ENCODE peak calls at places on chromosomes 11 and 22, in five cellular contexts. P is SK-N-SH, C is HepG2, Q is K562, K is GM12878. L is an unnamed sample.

GRCh38 chr11:96125400-96125799 is 201.5 kb upstream of the MTMR2 start:
- DNase-seq in C (peak; percentile 33), Q (no peak), K (no peak), P (no peak), L (no peak)

GRCh38 chr11:15097411-15097810 is 17.3 kb upstream of the INSC start:
- DNase-seq in Q (no peak), C (no peak), P (no peak), K (no peak), L (no peak)

GRCh38 chr11:93908689-93909088 is 58.3 kb upstream of the VSTM5 start:
- DNase-seq in P (no peak), C (no peak), K (no peak), Q (no peak), L (no peak)

GRCh38 chr11:46073632-46074031 is 47.6 kb downstream of the PHF21A start:
- DNase-seq in C (no peak), K (no peak), P (no peak), Q (no peak), L (no peak)

GRCh38 chr11:128908391-128909246 is 17.5 kb downstream of the KCNJ5 start:
- DNase-seq in K (no peak), Q (no peak), C (no peak), P (peak; percentile 74), L (no peak)

GRCh38 chr11:2072551-2073261 is 66.5 kb downstream of the IGF2 start:
- DNase-seq in Q (no peak), P (no peak), K (no peak), C (no peak), L (peak; percentile 5)

GRCh38 chr22:31926969-31927368 is 17.4 kb upstream of the YWHAH start:
- DNase-seq in K (no peak), P (peak; percentile 81), C (no peak), Q (peak; percentile 81), L (peak; percentile 74)

GRCh38 chr11:102293873-102294601 is 23.2 kb upstream of the BIRC3 start:
- DNase-seq in Q (no peak), C (peak; percentile 54), K (no peak), P (no peak), L (peak; percentile 42)

GRCh38 chr11:134267966-134268365 is 8.2 kb upstream of the GLB1L3 start:
- DNase-seq in Q (no peak), P (no peak), C (no peak), K (no peak), L (no peak)

GRCh38 chr22:19556963-19557545 is 32.8 kb upstream of the CLDN5 start:
- DNase-seq in K (no peak), P (no peak), Q (no peak), C (no peak), L (no peak)

GRCh38 chr11:11243790-11244469 is 109.1 kb downstream of the CSNK2A3 start:
- DNase-seq in Q (peak; percentile 83), C (no peak), K (no peak), P (peak; percentile 41), L (peak; percentile 49)

GRCh38 chr11:73047773-73048371 is 94.2 kb downstream of the FCHSD2 start:
- DNase-seq in Q (no peak), C (no peak), P (no peak), K (peak; percentile 88), L (no peak)

GRCh38 chr22:20811171-20811570 is 37.3 kb downstream of the SERPIND1 start:
- DNase-seq in C (no peak), K (no peak), P (no peak), Q (no peak), L (no peak)

GRCh38 chr11:115665345-115665901 is 161.2 kb upstream of the CADM1 start:
- DNase-seq in Q (no peak), C (no peak), P (no peak), K (no peak), L (no peak)

GRCh38 chr11:30487200-30487898 is 98.8 kb downstream of the MPPED2 start:
- DNase-seq in Q (no peak), P (no peak), K (no peak), C (no peak), L (no peak)

GRCh38 chr11:7511405-7511804 is 2.4 kb upstream of the PPFIBP2 start:
- DNase-seq in C (peak; percentile 15), K (no peak), Q (no peak), P (no peak), L (no peak)

GRCh38 chr11:132142554-132142953 is 772.1 kb downstream of the NTM start:
- DNase-seq in P (no peak), Q (no peak), C (no peak), K (no peak), L (no peak)

GRCh38 chr11:1111545-1112212 is 37.0 kb downstream of the MUC2 start:
- DNase-seq in C (no peak), K (no peak), Q (no peak), P (no peak), L (no peak)

GRCh38 chr11:80466570-80466969 is 1025.7 kb upstream of the TENM4 start:
- DNase-seq in P (no peak), K (no peak), C (no peak), Q (no peak), L (no peak)

GRCh38 chr11:72406536-72407507 is 27.5 kb downstream of the CLPB start:
- DNase-seq in P (no peak), C (peak; percentile 43), Q (no peak), K (no peak), L (no peak)

GRCh38 chr11:64842366-64842759 is 2.1 kb downstream of the CDC42BPG start:
- DNase-seq in P (no peak), Q (no peak), C (no peak), K (no peak), L (no peak)

GRCh38 chr22:41364233-41364632 is 17.5 kb upstream of the TEF start:
- DNase-seq in C (no peak), Q (no peak), K (no peak), P (no peak), L (no peak)

GRCh38 chr11:124892131-124892530 is 5.5 kb downstream of the ROBO4 start:
- DNase-seq in C (no peak), P (peak; percentile 4), K (no peak), Q (no peak), L (no peak)

GRCh38 chr11:58734681-58735490 is 3.1 kb upstream of the GLYAT start:
- DNase-seq in P (no peak), C (no peak), Q (no peak), K (no peak), L (no peak)

GRCh38 chr22:19287889-19288288 is 3.6 kb downstream of the CLTCL1 start:
- DNase-seq in Q (no peak), C (no peak), K (no peak), P (no peak), L (no peak)

GRCh38 chr11:71948314-71949027 is 19.6 kb downstream of the RNF121 start:
- DNase-seq in K (no peak), Q (peak; percentile 52), C (peak; percentile 75), P (no peak), L (no peak)

GRCh38 chr11:86245369-86246292 is 1.1 kb downstream of the EED start:
- DNase-seq in C (peak; percentile 23), K (no peak), Q (peak; percentile 38), P (peak; percentile 13), L (no peak)

GRCh38 chr11:110438017-110438416 is 8.3 kb downstream of the FDX1 start:
- DNase-seq in Q (no peak), K (no peak), C (no peak), P (no peak), L (no peak)

GRCh38 chr22:50702821-50703725 is 30.4 kb downstream of the SHANK3 start:
- DNase-seq in P (no peak), K (no peak), Q (peak; percentile 21), C (no peak), L (no peak)

GRCh38 chr11:122248130-122248529 is 132.1 kb upstream of the BLID start:
- DNase-seq in P (no peak), C (no peak), Q (no peak), K (no peak), L (no peak)

GRCh38 chr11:107040447-107041444 is 22.5 kb upstream of the GUCY1A2 start:
- DNase-seq in P (no peak), K (peak; percentile 50), C (no peak), Q (no peak), L (no peak)

GRCh38 chr22:35552186-35552842 is 11.7 kb downstream of the RASD2 start:
- DNase-seq in K (no peak), Q (peak; percentile 91), C (peak; percentile 23), P (peak; percentile 87), L (peak; percentile 99)

GRCh38 chr11:73356979-73357739 is 19.0 kb upstream of the RELT start:
- DNase-seq in C (no peak), P (no peak), K (no peak), Q (peak; percentile 37), L (no peak)

GRCh38 chr11:24885580-24886173 is 388.8 kb downstream of the LUZP2 start:
- DNase-seq in C (no peak), P (no peak), Q (no peak), K (no peak), L (no peak)

GRCh38 chr11:60563553-60564235 is 48.5 kb downstream of the MS4A13 start:
- DNase-seq in C (no peak), K (no peak), P (no peak), Q (no peak), L (no peak)
- TF ChIP-seq FOXM1 in C (no peak), K (no peak), P (no peak), Q (no peak), L (no peak)

GRCh38 chr11:120564573-120565301 is 53.2 kb downstream of the GRIK4 start:
- DNase-seq in P (peak; percentile 68), C (no peak), Q (peak; percentile 35), K (peak; percentile 49), L (peak; percentile 47)

GRCh38 chr11:120566176-120566575 is 54.6 kb downstream of the GRIK4 start:
- DNase-seq in Q (no peak), K (no peak), P (no peak), C (no peak), L (no peak)

GRCh38 chr11:120562806-120563425 is 51.4 kb downstream of the GRIK4 start:
- DNase-seq in Q (no peak), P (no peak), C (no peak), K (no peak), L (no peak)

GRCh38 chr11:120563698-120564572 is 52.4 kb downstream of the GRIK4 start:
- DNase-seq in P (no peak), C (no peak), Q (no peak), K (no peak), L (no peak)

GRCh38 chr11:120565436-120566155 is 54.0 kb downstream of the GRIK4 start:
- DNase-seq in P (no peak), C (no peak), K (no peak), Q (no peak), L (no peak)
- TF ChIP-seq FOXM1 in P (no peak), C (no peak), K (no peak), Q (no peak), L (no peak)

GRCh38 chr11:16605440-16605970 is 132.9 kb upstream of the C11orf58 start:
- DNase-seq in P (peak; percentile 58), C (no peak), K (no peak), Q (peak; percentile 37), L (peak; percentile 12)
- TF ChIP-seq FOXM1 in P (no peak), C (no peak), K (no peak), Q (no peak), L (no peak)

DNA sequence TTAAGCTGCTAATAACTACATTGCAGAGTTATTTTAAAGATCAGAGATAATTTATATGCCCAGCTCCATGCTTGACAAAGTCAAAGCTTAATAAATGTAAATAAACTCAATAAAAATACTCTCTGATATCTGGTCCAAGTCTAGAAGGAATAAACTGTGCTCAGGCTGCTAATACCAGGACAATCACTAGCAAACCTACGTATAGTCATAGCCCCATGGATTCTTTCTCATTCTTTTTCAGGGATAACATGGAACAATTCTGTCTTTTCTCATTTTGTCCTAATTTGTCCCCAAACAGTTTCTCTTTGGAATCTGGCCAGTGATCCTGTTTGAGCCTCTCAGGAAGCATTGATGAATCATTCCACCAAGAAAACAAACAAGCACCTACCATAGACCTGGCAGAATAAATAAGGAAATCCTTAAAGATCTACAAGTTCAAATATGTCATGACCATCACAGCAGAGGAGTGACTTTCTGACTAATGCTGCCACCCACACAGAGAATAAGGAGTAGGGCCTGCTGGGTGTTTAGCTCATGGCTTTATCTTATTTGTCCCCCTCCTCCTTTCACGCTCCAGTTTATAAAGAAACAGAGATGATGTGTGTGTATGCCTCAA is 14.1 kb upstream of the B3GNT6 start:
- DNase-seq in Q (no peak), C (peak; percentile 38), K (no peak), P (no peak), L (no peak)
- TF ChIP-seq FOXM1 in Q (no peak), C (no peak), K (no peak), P (no peak), L (no peak)

L was measured in HEK293T.